ENCODE peak calls at places on chromosomes 11 and 22, in four cellular contexts. T is cardiac fibroblast, Q is kidney, O is foreskin fibroblast. E is an unnamed sample.
A peak's percentile ranks its signal among the peaks of the same experiment; 100 is the strongest.

GRCh38 chr11:5247479-5248192 is 2.0 kb downstream of the HBG1 start:
- DNase-seq in T (peak; percentile 13), O (no peak), Q (no peak), E (no peak)

GRCh38 chr11:3853935-3854659 is 1.4 kb upstream of the STIM1 start:
- DNase-seq in Q (no peak), O (no peak), T (no peak), E (no peak)

GRCh38 chr11:129366737-129367597 is 8.7 kb upstream of the BARX2 start:
- DNase-seq in Q (no peak), O (no peak), T (no peak), E (no peak)

GRCh38 chr11:131811380-131811779 is 441.0 kb downstream of the NTM start:
- DNase-seq in O (peak; percentile 7), T (peak; percentile 18), Q (no peak), E (no peak)

GRCh38 chr11:32420937-32421532 is 14.3 kb downstream of the WT1 start:
- DNase-seq in T (peak; percentile 47), O (no peak), Q (no peak), E (no peak)

GRCh38 chr11:541433-541885 is 4.1 kb downstream of the LRRC56 start:
- DNase-seq in O (no peak), Q (no peak), T (no peak), E (no peak)

GRCh38 chr22:46247443-46247975 is 2.6 kb downstream of the CDPF1 start:
- DNase-seq in O (no peak), Q (no peak), T (no peak), E (no peak)

GRCh38 chr11:7592706-7593105 is 78.9 kb downstream of the PPFIBP2 start:
- DNase-seq in T (peak; percentile 52), Q (no peak), O (peak; percentile 81), E (peak; percentile 82)

GRCh38 chr11:129308241-129308865 is 67.3 kb upstream of the BARX2 start:
- DNase-seq in T (no peak), Q (no peak), O (no peak), E (no peak)

GRCh38 chr11:10303558-10304363 is 1.1 kb upstream of the ADM start:
- DNase-seq in O (peak; percentile 87), Q (peak; percentile 82), T (peak; percentile 85), E (no peak)

GRCh38 chr22:24723111-24723510 is 51.4 kb downstream of the PIWIL3 start:
- DNase-seq in T (no peak), Q (no peak), O (no peak), E (no peak)

GRCh38 chr22:37546436-37547248 is 13.6 kb upstream of the CDC42EP1 start:
- DNase-seq in O (peak; percentile 70), T (peak; percentile 84), Q (peak; percentile 88), E (no peak)
- TF ChIP-seq CTCF in O (no peak), T (peak; percentile 6), Q (no peak), E (peak; percentile 23)

GRCh38 chr11:19800162-19800561 is 87.5 kb downstream of the NAV2 start:
- DNase-seq in O (no peak), T (peak; percentile 37), Q (no peak), E (no peak)
- TF ChIP-seq CTCF in O (peak; percentile 34), T (peak; percentile 37), Q (no peak), E (peak; percentile 35)

DNA sequence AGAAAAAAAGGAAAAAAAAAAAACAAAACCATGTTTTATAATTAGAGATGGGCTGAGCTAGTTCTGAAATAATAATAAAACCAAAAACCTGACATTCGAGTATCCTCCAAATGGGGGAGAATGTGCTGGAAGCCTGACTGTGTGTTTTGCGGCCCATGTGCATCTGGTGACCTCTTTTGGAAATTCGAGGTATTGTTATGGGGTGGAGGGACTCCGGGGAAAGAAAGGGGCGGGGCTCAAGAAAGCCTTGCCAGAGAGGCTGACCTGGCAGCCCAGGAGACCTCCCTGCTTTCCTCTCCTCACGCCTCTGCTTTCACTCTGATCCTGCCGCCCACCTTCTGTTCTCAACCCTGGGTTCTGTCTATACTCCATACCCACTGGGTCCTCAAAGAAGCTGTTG is 72.9 kb downstream of the CTTN start:
- DNase-seq in O (no peak), Q (no peak), T (peak; percentile 53), E (no peak)
- TF ChIP-seq CTCF in O (peak; percentile 17), Q (no peak), T (peak; percentile 45), E (peak; percentile 5)

GRCh38 chr11:46677991-46678740 is 22.3 kb downstream of the ARHGAP1 start:
- DNase-seq in Q (peak; percentile 55), T (peak; percentile 41), O (no peak), E (no peak)
- TF ChIP-seq CTCF in Q (no peak), T (no peak), O (no peak), E (no peak)

GRCh38 chr22:29194269-29194668 is 11.4 kb upstream of the EMID1 start:
- DNase-seq in Q (no peak), O (no peak), T (no peak), E (no peak)
- TF ChIP-seq CTCF in Q (no peak), O (no peak), T (no peak), E (no peak)

DNA sequence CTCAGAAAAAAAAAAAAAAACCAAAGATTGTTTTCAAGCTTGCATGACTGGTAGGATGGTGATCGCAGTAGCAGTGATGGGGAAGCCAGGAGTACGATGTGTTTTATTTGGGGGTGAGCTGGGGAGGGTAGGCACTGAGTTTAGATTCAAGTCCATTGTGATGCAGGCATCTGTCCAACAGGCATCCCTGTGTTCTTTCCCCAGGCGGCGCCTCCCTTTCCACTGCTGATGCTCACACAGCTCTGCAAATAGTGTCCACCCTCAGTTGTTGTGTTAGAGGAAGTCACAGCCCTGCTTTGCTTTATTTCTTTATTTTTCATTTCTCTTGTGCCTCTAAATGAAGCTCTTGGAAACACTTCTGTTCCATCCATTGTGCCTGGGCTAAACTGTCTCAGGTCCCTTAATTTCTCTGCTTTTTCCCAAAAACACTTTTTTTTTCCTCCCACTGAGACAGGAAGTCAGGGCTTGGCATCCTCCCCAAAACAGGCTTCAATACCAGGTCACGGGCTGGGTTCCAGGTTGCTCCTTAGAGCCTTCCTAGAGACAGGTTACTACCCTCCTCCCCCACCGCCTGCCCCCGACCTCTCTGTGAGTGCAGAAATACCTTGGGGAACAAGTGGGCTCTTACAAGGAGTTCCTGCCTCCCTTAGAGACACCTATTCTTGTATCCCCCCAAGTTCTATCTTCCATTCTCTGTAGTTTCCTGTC is 38.6 kb upstream of the HSPA8 start:
- DNase-seq in T (peak; percentile 26), O (no peak), Q (no peak), E (no peak)
- TF ChIP-seq CTCF in T (no peak), O (no peak), Q (no peak), E (no peak)

GRCh38 chr22:43923631-43924548 is at the start of gene PNPLA3:
- DNase-seq in Q (peak; percentile 95), O (peak; percentile 86), T (peak; percentile 80), E (peak; percentile 57)
- TF ChIP-seq CTCF in Q (no peak), O (peak; percentile 22), T (peak; percentile 11), E (peak; percentile 16)

GRCh38 chr11:45405916-45406670 is 120.0 kb upstream of the SYT13 start:
- DNase-seq in T (peak; percentile 48), Q (no peak), O (no peak), E (no peak)
- TF ChIP-seq CTCF in T (peak; percentile 56), Q (no peak), O (peak; percentile 49), E (peak; percentile 45)

GRCh38 chr11:62273284-62273683 is 3.3 kb downstream of the SCGB2A2 start:
- DNase-seq in Q (no peak), T (no peak), O (no peak), E (no peak)

GRCh38 chr11:62266558-62266957 is 3.4 kb upstream of the SCGB2A2 start:
- DNase-seq in T (peak; percentile 80), Q (no peak), O (peak; percentile 12), E (no peak)

GRCh38 chr11:62267576-62267975 is 2.4 kb upstream of the SCGB2A2 start:
- DNase-seq in Q (no peak), O (no peak), T (peak; percentile 50), E (no peak)

GRCh38 chr11:62267050-62267449 is 2.9 kb upstream of the SCGB2A2 start:
- DNase-seq in Q (no peak), T (no peak), O (no peak), E (no peak)

GRCh38 chr11:62269654-62270278 is at the start of gene SCGB2A2:
- DNase-seq in Q (no peak), O (no peak), T (peak; percentile 16), E (no peak)
- TF ChIP-seq CTCF in Q (peak; percentile 50), O (no peak), T (peak; percentile 46), E (no peak)

GRCh38 chr11:133576351-133576750 is 44.0 kb upstream of the OPCML start:
- DNase-seq in Q (no peak), O (no peak), T (no peak), E (no peak)
- TF ChIP-seq CTCF in Q (no peak), O (no peak), T (no peak), E (no peak)